ENCODE peak calls at places on chromosomes 12 and 14, in nine cellular contexts. A, H, E, P, X, J, N, I and Y are unnamed samples.

GRCh38 chr12:41606741-41607460 is 418.8 kb downstream of the PDZRN4 start:
- DNase-seq in N (no peak), H (no peak), J (no peak), X (no peak), P (peak), I (no peak), E (no peak), A (no peak), Y (no peak)

GRCh38 chr12:15364221-15365170 is 42.2 kb downstream of the PTPRO start:
- DNase-seq in P (no peak), I (peak), N (peak), A (no peak), J (no peak), X (no peak), E (no peak), H (no peak), Y (no peak)

GRCh38 chr14:23217621-23218020 is 20.1 kb upstream of the RNF212B start:
- DNase-seq in I (no peak), A (no peak), H (no peak), N (no peak), E (no peak), X (no peak), P (no peak), J (no peak), Y (no peak)

GRCh38 chr14:93870377-93870776 is 56.8 kb upstream of the FAM181A start:
- DNase-seq in N (no peak), A (no peak), J (no peak), P (no peak), H (no peak), E (no peak), I (no peak), X (no peak), Y (no peak)

GRCh38 chr14:79165460-79166080 is 995.4 kb downstream of the NRXN3 start:
- DNase-seq in E (no peak), A (no peak), P (no peak), I (no peak), N (no peak), X (no peak), J (no peak), H (no peak), Y (no peak)

GRCh38 chr12:81896771-81897170 is 137.6 kb upstream of the PPFIA2 start:
- DNase-seq in X (no peak), H (no peak), N (peak), A (no peak), E (no peak), P (peak), I (peak), J (no peak), Y (no peak)

GRCh38 chr14:60573943-60574496 is 65.1 kb downstream of the SIX6 start:
- DNase-seq in X (no peak), A (no peak), H (no peak), J (no peak), N (peak), E (no peak), P (no peak), I (peak), Y (no peak)

GRCh38 chr12:28536088-28536487 is 345.8 kb downstream of the CCDC91 start:
- DNase-seq in X (no peak), H (no peak), A (no peak), N (peak), I (peak), J (no peak), E (peak), P (no peak), Y (no peak)

GRCh38 chr12:131575371-131575770 is 135.5 kb upstream of the SFSWAP start:
- DNase-seq in X (no peak), N (no peak), I (no peak), E (no peak), P (no peak), A (no peak), H (no peak), J (no peak), Y (no peak)

DNA sequence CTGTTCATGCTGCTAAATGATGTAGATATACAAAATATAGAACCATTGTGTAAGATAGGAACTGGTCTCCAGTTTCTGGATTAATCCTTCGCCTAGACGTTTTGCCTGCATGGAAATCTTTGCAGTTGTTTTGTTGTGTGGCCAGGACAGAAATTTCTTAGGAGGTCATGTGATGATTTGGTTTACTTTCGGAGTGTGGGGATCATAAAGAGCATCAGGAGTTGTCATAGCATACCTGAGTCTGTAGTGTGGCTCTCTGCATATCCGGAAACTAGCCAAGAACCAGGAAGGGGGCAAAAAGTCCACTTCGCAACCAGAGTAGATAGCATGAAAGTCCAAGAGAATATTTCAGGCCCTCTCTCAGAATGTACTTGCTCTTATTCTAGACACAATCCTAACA is 3.1 kb downstream of the SAMD4A start:
- DNase-seq in I (no peak), N (no peak), E (no peak), J (no peak), P (no peak), X (no peak), H (no peak), A (no peak), Y (no peak)
- H3K9ac ChIP-seq in I (peak), N (peak), E (peak), J (no peak), P (no peak), X (no peak), H (no peak), A (no peak), Y (no peak)

GRCh38 chr12:80033457-80033856 is 65.9 kb upstream of the OTOGL start:
- DNase-seq in X (no peak), A (no peak), I (peak), P (no peak), N (peak), J (no peak), E (peak), H (no peak), Y (no peak)

GRCh38 chr12:80041691-80042090 is 57.6 kb upstream of the OTOGL start:
- DNase-seq in P (no peak), E (peak), H (no peak), I (peak), X (no peak), N (peak), A (no peak), J (no peak), Y (no peak)

GRCh38 chr12:80040075-80040738 is 59.1 kb upstream of the OTOGL start:
- DNase-seq in P (no peak), H (no peak), X (no peak), I (peak), E (peak), N (no peak), A (no peak), J (no peak), Y (no peak)

GRCh38 chr12:80041071-80041470 is 58.3 kb upstream of the OTOGL start:
- DNase-seq in X (no peak), J (no peak), N (no peak), I (no peak), A (no peak), E (no peak), H (no peak), P (peak), Y (no peak)

DNA sequence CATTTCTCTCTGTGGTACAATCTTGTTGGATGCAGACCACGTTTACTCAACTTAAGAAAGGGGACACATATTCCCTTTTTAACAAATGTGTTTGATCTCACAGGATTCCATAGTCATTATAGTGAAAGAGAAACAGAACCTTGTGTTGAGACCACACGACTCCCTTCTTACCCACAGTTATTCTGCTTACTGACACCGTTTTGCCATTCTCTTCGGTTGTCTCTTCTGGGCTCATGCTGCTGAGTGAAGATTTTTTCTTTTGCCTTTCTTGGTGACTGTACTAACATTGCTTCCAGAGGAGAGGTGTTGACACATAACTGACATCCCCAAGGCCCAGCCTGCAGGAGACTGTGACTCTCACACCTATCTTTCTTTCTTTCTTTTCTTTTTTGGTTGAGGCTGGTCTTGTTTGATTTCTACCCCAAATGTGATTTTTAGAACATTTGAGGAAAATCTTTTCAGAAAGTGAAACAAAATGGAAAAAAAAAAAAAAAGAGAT is 61.2 kb upstream of the OTOGL start:
- DNase-seq in H (no peak), P (no peak), N (no peak), A (no peak), E (peak), X (no peak), J (no peak), I (no peak), Y (no peak)
- H3K9ac ChIP-seq in H (no peak), P (no peak), N (no peak), A (no peak), E (no peak), X (no peak), J (no peak), I (no peak), Y (no peak)

GRCh38 chr14:103541494-103541943 is 12.5 kb downstream of the TRMT61A start:
- DNase-seq in X (no peak), J (no peak), I (no peak), N (no peak), P (no peak), E (no peak), H (no peak), A (no peak), Y (no peak)

GRCh38 chr14:103543140-103543539 is 14.1 kb downstream of the TRMT61A start:
- DNase-seq in I (no peak), A (no peak), H (no peak), X (no peak), J (no peak), E (no peak), P (no peak), N (no peak), Y (no peak)

GRCh38 chr14:103541944-103542544 is 13.0 kb downstream of the TRMT61A start:
- DNase-seq in X (no peak), I (no peak), A (no peak), E (no peak), N (no peak), J (no peak), H (no peak), P (peak), Y (no peak)

GRCh38 chr14:103543721-103544626 is 15.0 kb downstream of the TRMT61A start:
- DNase-seq in J (no peak), E (no peak), A (no peak), X (no peak), I (no peak), H (no peak), N (no peak), P (no peak), Y (no peak)

GRCh38 chr14:103542545-103543088 is 13.6 kb downstream of the TRMT61A start:
- DNase-seq in J (no peak), H (no peak), X (no peak), I (no peak), N (no peak), A (peak), P (peak), E (no peak), Y (no peak)
- H3K9ac ChIP-seq in J (no peak), H (no peak), X (peak), I (no peak), N (no peak), A (peak), P (peak), E (no peak), Y (no peak)

GRCh38 chr14:31001339-31001658 is 24.1 kb upstream of the AP4S1 start:
- DNase-seq in N (no peak), X (no peak), J (no peak), P (no peak), H (no peak), A (no peak), I (no peak), E (no peak), Y (no peak)

GRCh38 chr14:30998100-30998706 is 27.2 kb upstream of the AP4S1 start:
- DNase-seq in I (no peak), E (no peak), P (peak), H (no peak), X (no peak), J (no peak), A (peak), N (no peak), Y (no peak)

GRCh38 chr14:30996892-30997659 is 28.4 kb upstream of the AP4S1 start:
- DNase-seq in H (no peak), N (no peak), X (no peak), A (peak), P (peak), E (no peak), J (no peak), I (no peak), Y (no peak)

GRCh38 chr14:31000629-31001338 is 24.7 kb upstream of the AP4S1 start:
- DNase-seq in J (no peak), X (no peak), A (no peak), N (no peak), I (no peak), H (no peak), P (peak), E (no peak), Y (no peak)

DNA sequence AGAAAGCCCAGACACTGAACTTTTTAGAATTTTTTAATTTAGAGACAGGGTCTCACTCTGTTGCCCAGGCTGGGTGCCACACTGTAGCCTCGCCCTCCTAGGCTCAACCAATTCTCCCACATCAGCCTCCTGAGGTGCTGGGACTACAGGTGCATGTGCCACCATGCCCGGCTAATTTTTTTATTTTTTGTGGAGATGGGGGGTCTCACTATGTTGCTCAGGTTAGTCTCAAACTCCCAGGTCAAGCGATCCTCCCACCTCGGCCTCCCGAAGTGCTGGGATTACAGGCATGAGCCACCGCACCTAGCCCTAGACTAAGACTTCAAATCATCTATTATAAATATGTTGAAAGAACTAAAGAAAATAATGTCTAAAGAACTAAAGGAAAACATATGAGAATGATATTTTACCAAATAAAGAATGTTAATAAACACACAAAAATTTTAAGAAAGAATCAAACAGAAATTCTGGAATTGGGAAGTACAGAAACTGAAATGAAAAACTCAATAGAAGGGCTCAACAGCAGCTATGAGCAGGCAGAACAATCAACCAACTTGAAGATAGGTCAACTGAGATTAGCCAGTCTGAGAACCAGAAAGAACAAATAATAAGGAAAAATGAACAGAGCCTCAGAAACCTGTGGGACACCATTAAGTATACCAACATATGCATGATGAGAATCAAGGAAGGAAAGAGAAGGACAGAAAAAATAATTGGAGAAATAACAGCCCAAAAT is 26.2 kb upstream of the AP4S1 start:
- DNase-seq in E (no peak), A (no peak), X (no peak), P (no peak), N (no peak), I (no peak), J (no peak), H (no peak), Y (no peak)
- H3K9ac ChIP-seq in E (no peak), A (no peak), X (no peak), P (no peak), N (no peak), I (no peak), J (no peak), H (no peak), Y (no peak)

GRCh38 chr12:50556273-50556672 is 51.5 kb downstream of the DIP2B start:
- DNase-seq in J (no peak), N (no peak), I (no peak), H (no peak), A (no peak), E (no peak), P (no peak), X (no peak), Y (no peak)
- H3K9ac ChIP-seq in J (no peak), N (no peak), I (no peak), H (no peak), A (no peak), E (no peak), P (no peak), X (no peak), Y (no peak)

GRCh38 chr12:123094349-123095073 is 56.4 kb downstream of the PITPNM2 start:
- DNase-seq in N (peak), P (no peak), I (peak), X (no peak), E (peak), J (no peak), A (no peak), H (no peak), Y (no peak)
- H3K9ac ChIP-seq in N (no peak), P (no peak), I (no peak), X (no peak), E (no peak), J (no peak), A (no peak), H (no peak), Y (no peak)

GRCh38 chr12:19946549-19946948 is 421.8 kb upstream of the PDE3A start:
- DNase-seq in J (no peak), X (no peak), A (no peak), I (peak), P (no peak), H (no peak), E (peak), N (peak), Y (no peak)

GRCh38 chr12:19951664-19952063 is 416.7 kb upstream of the PDE3A start:
- DNase-seq in E (no peak), X (no peak), H (no peak), P (no peak), A (no peak), N (no peak), J (no peak), I (no peak), Y (no peak)

GRCh38 chr12:19941096-19941495 is 427.2 kb upstream of the PDE3A start:
- DNase-seq in H (no peak), N (no peak), E (no peak), I (no peak), J (no peak), P (no peak), A (no peak), X (no peak), Y (no peak)

GRCh38 chr12:19945559-19946485 is 422.5 kb upstream of the PDE3A start:
- DNase-seq in X (no peak), A (no peak), I (peak), E (peak), P (no peak), J (no peak), H (no peak), N (peak), Y (no peak)
- H3K9ac ChIP-seq in X (no peak), A (no peak), I (peak), E (peak), P (no peak), J (no peak), H (no peak), N (no peak), Y (no peak)